ENCODE peak calls at places on chromosome 15, in four cellular contexts. X is IMR-90, U is endothelial cell of umbilical vein, P is PC-3. I is an unnamed sample.
A peak's percentile ranks its signal among the peaks of the same experiment; 100 is the strongest.

GRCh38 chr15:42155546-42156265 is 730 bp downstream of the PLA2G4F start:
- DNase-seq in X (no peak), U (no peak), P (peak; percentile 76), I (peak; percentile 32)

GRCh38 chr15:38460543-38460942 is 6.6 kb downstream of the FAM98B start:
- DNase-seq in X (no peak), U (no peak), P (no peak), I (no peak)

GRCh38 chr15:44227584-44227983 is 32.5 kb upstream of the FRMD5 start:
- DNase-seq in X (no peak), U (no peak), P (no peak), I (no peak)

GRCh38 chr15:92164327-92165000 is 229.2 kb upstream of the ST8SIA2 start:
- DNase-seq in X (peak; percentile 20), U (no peak), P (no peak), I (no peak)

GRCh38 chr15:26720546-26720945 is 52.3 kb downstream of the GABRB3 start:
- DNase-seq in X (no peak), U (no peak), P (no peak), I (no peak)

GRCh38 chr15:68667800-68668625 is 89.2 kb downstream of the CORO2B start:
- DNase-seq in X (no peak), U (no peak), P (no peak), I (no peak)

GRCh38 chr15:75348563-75349350 is 1.9 kb downstream of the NEIL1 start:
- DNase-seq in X (no peak), U (peak; percentile 11), P (no peak), I (no peak)

GRCh38 chr15:100311829-100312228 is 29.9 kb downstream of the ADAMTS17 start:
- DNase-seq in X (no peak), U (no peak), P (no peak), I (no peak)

GRCh38 chr15:28987337-28987736 is 101.6 kb downstream of the APBA2 start:
- DNase-seq in X (no peak), U (no peak), P (no peak), I (no peak)

GRCh38 chr15:101372960-101373525 is 78.0 kb upstream of the SNRPA1 start:
- DNase-seq in X (no peak), U (no peak), P (no peak), I (no peak)

GRCh38 chr15:49707598-49707997 is 86.8 kb downstream of the DTWD1 start:
- DNase-seq in X (no peak), U (no peak), P (no peak), I (no peak)

GRCh38 chr15:96122077-96123027 is 208.1 kb upstream of the NR2F2 start:
- DNase-seq in X (peak; percentile 48), U (peak; percentile 14), P (peak; percentile 76), I (peak; percentile 60)

GRCh38 chr15:85782112-85782511 is 12.6 kb downstream of the KLHL25 start:
- DNase-seq in X (peak; percentile 6), U (no peak), P (no peak), I (no peak)

GRCh38 chr15:57903626-57904025 is 161.9 kb downstream of the ALDH1A2 start:
- DNase-seq in X (no peak), U (no peak), P (no peak), I (no peak)

GRCh38 chr15:22880068-22880980 is 41.9 kb downstream of the NIPA2 start:
- DNase-seq in X (no peak), U (no peak), P (no peak), I (no peak)

GRCh38 chr15:46151786-46152185 is 517.0 kb downstream of the SQOR start:
- DNase-seq in X (peak; percentile 15), U (no peak), P (peak; percentile 25), I (no peak)

GRCh38 chr15:67741313-67741712 is 84.0 kb upstream of the SKOR1 start:
- DNase-seq in X (no peak), U (no peak), P (no peak), I (no peak)

GRCh38 chr15:69575387-69575786 is 122.8 kb downstream of the RPLP1 start:
- DNase-seq in X (no peak), U (no peak), P (no peak), I (no peak)

GRCh38 chr15:75945953-75946352 is 42.3 kb downstream of the FBXO22 start:
- DNase-seq in X (peak; percentile 88), U (no peak), P (no peak), I (peak; percentile 31)

GRCh38 chr15:35740761-35741160 is 194.8 kb upstream of the DPH6 start:
- DNase-seq in X (peak; percentile 89), U (peak; percentile 36), P (no peak), I (no peak)

GRCh38 chr15:89326316-89326715 is 8.3 kb downstream of the POLG start:
- DNase-seq in X (no peak), U (no peak), P (no peak), I (no peak)

GRCh38 chr15:90451215-90451850 is 63.3 kb downstream of the IQGAP1 start:
- DNase-seq in X (peak; percentile 87), U (no peak), P (peak; percentile 77), I (peak; percentile 30)

GRCh38 chr15:90838066-90838465 is 30.3 kb upstream of the FURIN start:
- DNase-seq in X (no peak), U (no peak), P (no peak), I (no peak)

DNA sequence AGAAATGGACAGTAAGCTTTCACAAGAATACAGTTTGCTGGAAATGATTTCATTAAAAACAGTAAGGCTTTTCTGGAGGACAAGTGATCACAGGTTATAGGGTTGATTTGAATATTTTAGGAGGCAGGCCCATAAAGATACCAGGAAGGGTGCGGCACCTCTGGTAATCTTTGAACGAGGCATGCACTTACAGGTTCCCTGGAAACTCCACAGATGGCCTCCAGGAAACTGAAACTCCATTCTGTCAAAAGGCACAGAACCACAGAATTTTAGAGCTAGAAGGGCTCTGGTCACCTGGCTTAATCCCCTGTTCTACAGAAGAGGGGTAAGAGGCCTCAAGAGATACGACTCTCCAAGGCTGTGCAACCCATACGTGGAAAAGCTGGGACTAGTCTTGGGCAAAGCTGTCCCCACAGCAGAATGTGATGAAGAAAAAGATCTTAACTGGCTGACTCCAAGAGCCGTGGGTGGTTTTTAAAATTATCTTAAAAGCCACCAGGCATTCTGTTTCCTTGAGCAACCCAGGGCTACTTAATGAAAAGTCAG is 1.2 kb downstream of the STARD5 start:
- DNase-seq in X (no peak), U (no peak), P (no peak), I (peak; percentile 80)
- H2AFZ ChIP-seq in X (no peak overlapping the region), U (peak overlapping the region; percentile 13), P (no peak overlapping the region), I (peak overlapping the region; percentile 93)

DNA sequence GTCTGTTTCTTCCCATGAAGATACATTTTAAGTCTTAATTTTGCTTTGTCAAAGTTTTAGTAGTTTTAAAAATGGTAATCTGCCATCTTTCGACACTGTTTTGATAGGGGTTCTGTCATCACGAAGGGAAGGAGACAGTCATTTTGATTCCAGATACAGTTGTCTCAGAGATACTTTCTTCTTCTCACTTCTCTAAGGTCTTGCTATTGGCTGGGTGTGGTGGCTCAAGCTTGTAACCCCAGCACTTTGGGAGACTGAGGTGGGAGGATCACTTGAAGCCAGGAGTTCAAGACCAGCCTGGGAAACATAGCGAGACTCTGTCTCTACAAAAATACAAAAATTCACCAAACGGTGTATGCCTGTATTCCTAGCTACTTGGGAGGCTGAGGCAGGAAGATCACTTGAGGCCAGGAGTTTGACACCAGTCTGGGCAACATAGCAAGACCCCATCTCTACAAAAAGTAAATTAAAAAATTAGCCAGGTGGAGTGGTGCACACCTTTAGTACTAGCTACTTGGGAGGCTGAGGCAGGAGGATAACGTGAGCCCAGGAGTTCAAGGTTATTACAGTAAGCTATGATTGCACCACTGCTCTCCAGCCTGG is 3.3 kb downstream of the RAB8B start:
- DNase-seq in X (no peak), U (no peak), P (no peak), I (no peak)
- H3K4me1 ChIP-seq in X (peaks cover 19% of the 10 kb centered on the region), U (peaks cover 34% of the 10 kb centered on the region), P (peaks cover 31% of the 10 kb centered on the region), I (peaks cover 30% of the 10 kb centered on the region)

GRCh38 chr15:81292516-81293001 is 31.4 kb downstream of the STARD5 start:
- DNase-seq in X (no peak), U (no peak), P (no peak), I (no peak)
- H3K27ac ChIP-seq in X (no peak overlapping the region), U (no peak overlapping the region), P (no peak overlapping the region), I (no peak overlapping the region)

DNA sequence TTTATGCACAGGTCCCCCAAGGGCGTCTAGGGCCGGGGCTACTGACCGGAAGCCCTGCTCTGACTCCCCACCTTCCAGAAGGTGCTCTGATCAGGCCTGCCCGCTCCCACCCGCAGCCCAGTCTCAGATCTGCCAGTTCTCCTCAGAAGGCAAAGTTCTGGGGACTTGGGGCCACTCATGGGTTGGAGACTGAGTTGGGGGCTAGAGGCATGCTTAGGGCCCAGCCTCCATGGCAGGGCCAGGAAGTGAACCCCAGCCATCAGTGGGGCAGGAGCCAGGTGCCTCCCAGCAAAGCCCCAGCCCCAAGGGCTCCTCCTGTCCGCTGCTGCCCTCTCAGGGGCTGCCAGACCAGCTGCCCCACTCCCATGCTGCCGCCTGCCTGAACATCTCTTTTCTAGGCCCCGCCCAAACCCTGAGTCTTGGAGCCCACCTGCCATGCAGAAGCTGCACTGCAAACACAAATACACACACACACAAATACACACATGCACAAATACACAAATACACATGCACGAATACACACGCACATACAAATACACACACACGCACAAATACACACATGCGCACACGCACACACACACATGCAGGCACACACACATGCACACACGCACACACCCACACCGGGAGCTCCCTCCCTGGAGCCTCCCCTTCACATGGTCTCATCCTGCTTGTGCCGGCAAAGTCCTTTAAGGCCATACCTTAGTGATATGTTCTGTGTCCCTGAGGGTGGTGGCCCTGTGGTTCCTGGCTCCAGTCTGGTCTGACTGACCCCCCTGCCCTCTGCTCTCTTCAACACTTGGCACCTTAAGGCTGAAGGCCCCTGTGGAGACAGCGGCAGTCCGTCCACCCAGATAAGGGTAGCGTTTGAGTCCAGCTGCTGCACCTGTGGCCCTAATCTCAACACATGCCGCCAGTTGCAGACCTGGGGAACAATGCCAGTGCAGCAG is 59.2 kb upstream of the KLF13 start:
- DNase-seq in X (no peak), U (no peak), P (no peak), I (no peak)
- H2AFZ ChIP-seq in X (no peak overlapping the region), U (no peak overlapping the region), P (no peak overlapping the region), I (no peak overlapping the region)

GRCh38 chr15:63056843-63057242 is 14.3 kb downstream of the TPM1 start:
- DNase-seq in X (peak; percentile 85), U (no peak), P (no peak), I (no peak)

GRCh38 chr15:63054281-63054683 is 11.7 kb downstream of the TPM1 start:
- DNase-seq in X (no peak), U (peak; percentile 24), P (no peak), I (no peak)

GRCh38 chr15:63052128-63052826 is 9.7 kb downstream of the TPM1 start:
- DNase-seq in X (no peak), U (no peak), P (no peak), I (no peak)

GRCh38 chr15:63052961-63053698 is 10.6 kb downstream of the TPM1 start:
- DNase-seq in X (no peak), U (peak; percentile 54), P (no peak), I (no peak)

DNA sequence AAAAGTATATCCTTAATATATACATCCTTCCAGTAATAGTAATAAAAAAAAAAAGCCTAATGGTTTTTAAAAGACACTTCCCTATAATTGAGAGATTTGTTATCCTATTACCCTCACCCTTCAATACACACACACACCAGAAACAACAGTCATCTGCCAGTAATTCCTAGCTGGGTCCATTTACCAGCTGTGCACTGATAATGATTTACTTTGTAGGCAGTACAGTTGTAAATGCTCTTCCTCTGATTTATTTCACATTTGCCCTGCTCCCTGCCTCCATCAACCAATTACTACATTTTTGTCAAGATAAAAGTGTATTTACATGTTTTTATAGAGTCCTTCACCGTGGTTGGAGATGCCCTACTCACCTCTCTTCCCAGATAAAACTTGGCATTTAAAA is 12.4 kb downstream of the TPM1 start:
- DNase-seq in X (no peak), U (peak; percentile 26), P (no peak), I (no peak)
- H3K4me1 ChIP-seq in X (peaks cover 29% of the 10 kb centered on the region), U (peaks cover 47% of the 10 kb centered on the region), P (peaks cover 20% of the 10 kb centered on the region), I (peaks cover 14% of the 10 kb centered on the region)